ENCODE peak calls at places on chromosomes 13 and 19, in four cellular contexts. D, G, I and J are unnamed samples.

GRCh38 chr19:2302319-2303208 is 5.4 kb downstream of the LINGO3 start:
- DNase-seq in D (no peak), G (no peak), I (no peak), J (no peak)

GRCh38 chr13:28754698-28755545 is 36.2 kb upstream of the SLC46A3 start:
- DNase-seq in D (no peak), G (no peak), I (no peak), J (no peak)

GRCh38 chr19:35318679-35319448 is 10.1 kb upstream of the CD22 start:
- DNase-seq in D (peak; percentile 92), G (no peak), I (no peak), J (peak; percentile 97)

GRCh38 chr19:7953576-7953975 is 10.1 kb upstream of the TIMM44 start:
- DNase-seq in D (no peak), G (no peak), I (no peak), J (no peak)

GRCh38 chr19:58575183-58576041 is 2.3 kb upstream of the MZF1 start:
- DNase-seq in D (no peak), G (peak; percentile 67), I (peak; percentile 39), J (peak; percentile 90)

GRCh38 chr19:17339088-17339741 is 1.9 kb downstream of the GTPBP3 start:
- DNase-seq in D (no peak), G (no peak), I (no peak), J (no peak)

GRCh38 chr19:54952591-54953344 is 5.4 kb upstream of the NLRP7 start:
- DNase-seq in D (no peak), G (no peak), I (no peak), J (peak; percentile 71)

GRCh38 chr19:40410030-40410389 is 3.2 kb downstream of the PRX start:
- DNase-seq in D (no peak), G (no peak), I (no peak), J (no peak)

GRCh38 chr19:4730740-4731171 is 7.1 kb upstream of the DPP9 start:
- DNase-seq in D (no peak), G (peak; percentile 49), I (peak; percentile 31), J (no peak)

GRCh38 chr13:38394777-38395504 is 45.3 kb downstream of the UFM1 start:
- DNase-seq in D (peak; percentile 9), G (no peak), I (no peak), J (no peak)

GRCh38 chr13:74325106-74325505 is 190.9 kb upstream of the KLF12 start:
- DNase-seq in D (no peak), G (no peak), I (no peak), J (no peak)

GRCh38 chr13:66714795-66715194 is 515.3 kb downstream of the PCDH9 start:
- DNase-seq in D (no peak), G (no peak), I (no peak), J (no peak)

GRCh38 chr19:13865578-13866462 is 11.1 kb upstream of the NANOS3 start:
- DNase-seq in D (no peak), G (no peak), I (no peak), J (no peak)

GRCh38 chr19:50777830-50778303 is 7.6 kb downstream of the GPR32 start:
- DNase-seq in D (no peak), G (no peak), I (no peak), J (no peak)

GRCh38 chr19:41753936-41754529 is 1.3 kb upstream of the CEACAM6 start:
- DNase-seq in D (no peak), G (peak; percentile 48), I (peak; percentile 31), J (no peak)

GRCh38 chr19:46892252-46893179 is 31.7 kb downstream of the ARHGAP35 start:
- DNase-seq in D (no peak), G (no peak), I (no peak), J (no peak)

GRCh38 chr13:99269627-99270252 is 11.6 kb upstream of the GPR18 start:
- DNase-seq in D (no peak), G (peak; percentile 20), I (no peak), J (no peak)

GRCh38 chr13:23630349-23631093 is 60.3 kb downstream of the TNFRSF19 start:
- DNase-seq in D (no peak), G (no peak), I (no peak), J (no peak)

GRCh38 chr19:1457031-1457739 is 7.3 kb downstream of the APC2 start:
- DNase-seq in D (no peak), G (no peak), I (no peak), J (no peak)

GRCh38 chr13:24232037-24232436 is 71.5 kb downstream of the SPATA13 start:
- DNase-seq in D (no peak), G (no peak), I (no peak), J (no peak)